ENCODE peak calls at places on chromosomes 7 and 10, in seven cellular contexts. B is heart left ventricle, W is uterus, N is A549, V is gastrocnemius medialis, F is breast epithelium, J is transverse colon. P is an unnamed sample.

GRCh38 chr7:40221836-40222235 is 87.0 kb downstream of the SUGCT start:
- DNase-seq in B (no peak), W (no peak), N (no peak), V (no peak), F (no peak), J (no peak), P (no peak)

GRCh38 chr10:110584006-110584405 is 16.5 kb downstream of the SMC3 start:
- DNase-seq in B (no peak), W (no peak), N (no peak), V (no peak), F (no peak), J (no peak), P (no peak)

GRCh38 chr10:102555781-102556328 is 52.1 kb downstream of the SUFU start:
- DNase-seq in B (no peak), W (no peak), N (no peak), V (peak), F (no peak), J (no peak), P (no peak)

GRCh38 chr10:52525761-52526160 is 211.7 kb downstream of the DKK1 start:
- DNase-seq in B (no peak), W (no peak), N (no peak), V (no peak), F (no peak), J (no peak), P (no peak)

GRCh38 chr7:2666588-2667250 is 21.3 kb upstream of the AMZ1 start:
- DNase-seq in B (no peak), W (no peak), N (no peak), V (no peak), F (no peak), J (no peak), P (no peak)

GRCh38 chr10:3263747-3264146 is 91.2 kb upstream of the PITRM1 start:
- DNase-seq in B (no peak), W (no peak), N (no peak), V (no peak), F (no peak), J (no peak), P (no peak)

GRCh38 chr10:77925795-77926565 is 575 bp downstream of the DLG5 start:
- DNase-seq in B (peak), W (peak), N (no peak), V (peak), F (peak), J (peak), P (no peak)

GRCh38 chr7:74231232-74231590 is 21.4 kb downstream of the LAT2 start:
- DNase-seq in B (no peak), W (no peak), N (no peak), V (no peak), F (no peak), J (peak), P (no peak)

GRCh38 chr10:5640036-5640435 is 26.4 kb downstream of the ASB13 start:
- DNase-seq in B (no peak), W (no peak), N (no peak), V (no peak), F (no peak), J (no peak), P (no peak)

GRCh38 chr10:26556756-26557640 is 118.9 kb downstream of the APBB1IP start:
- DNase-seq in B (no peak), W (no peak), N (peak), V (no peak), F (no peak), J (no peak), P (no peak)

GRCh38 chr10:22442468-22442867 is 97.2 kb downstream of the SPAG6 start:
- DNase-seq in B (no peak), W (no peak), N (no peak), V (no peak), F (no peak), J (no peak), P (no peak)

GRCh38 chr7:117092801-117093200 is 139.5 kb downstream of the ST7 start:
- DNase-seq in B (no peak), W (no peak), N (no peak), V (no peak), F (no peak), J (no peak), P (no peak)

GRCh38 chr7:41199136-41199535 is 503.8 kb downstream of the INHBA start:
- DNase-seq in B (no peak), W (no peak), N (no peak), V (no peak), F (no peak), J (no peak), P (no peak)

GRCh38 chr7:45978010-45978681 is 57.1 kb upstream of the IGFBP3 start:
- DNase-seq in B (no peak), W (peak), N (peak), V (no peak), F (peak), J (no peak), P (no peak)

GRCh38 chr7:22566176-22566575 is 66.2 kb upstream of the STEAP1B start:
- DNase-seq in B (no peak), W (no peak), N (no peak), V (no peak), F (no peak), J (no peak), P (no peak)

GRCh38 chr10:112265745-112266144 is 17.5 kb upstream of the TECTB start:
- DNase-seq in B (no peak), W (no peak), N (no peak), V (no peak), F (no peak), J (no peak), P (no peak)

GRCh38 chr10:36675458-36675880 is 449.9 kb upstream of the ANKRD30A start:
- DNase-seq in B (no peak), W (no peak), N (no peak), V (no peak), F (no peak), J (no peak), P (no peak)

GRCh38 chr7:103445228-103446020 is 583 bp downstream of the SLC26A5 start:
- DNase-seq in B (peak), W (no peak), N (no peak), V (no peak), F (no peak), J (no peak), P (no peak)

GRCh38 chr10:78944658-78945333 is 124.0 kb upstream of the ZMIZ1 start:
- DNase-seq in B (peak), W (peak), N (no peak), V (peak), F (peak), J (peak), P (no peak)

DNA sequence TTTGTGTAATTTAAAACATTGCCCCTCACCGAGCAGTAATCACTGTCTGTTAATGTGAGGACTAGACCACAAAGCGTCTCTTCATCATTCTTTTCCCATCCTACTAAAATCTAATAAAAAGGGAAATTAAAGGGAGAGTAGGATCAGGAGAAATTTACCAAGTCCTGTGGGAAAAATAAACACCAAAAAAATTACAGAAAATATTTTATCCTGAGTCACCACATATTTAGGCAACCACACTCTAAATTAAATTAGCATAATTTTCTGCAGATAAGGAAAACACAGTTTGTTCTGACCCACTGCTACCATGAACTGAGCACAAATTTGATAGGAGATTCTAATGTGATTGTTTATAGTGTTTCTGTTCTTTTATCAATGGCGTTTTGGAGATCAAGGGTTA is 49.3 kb downstream of the CCDC6 start:
- DNase-seq in B (no peak), W (no peak), N (no peak), V (no peak), F (no peak), J (no peak), P (no peak)
- TF ChIP-seq CTCF in B (no peak), W (no peak), N (no peak), V (no peak), F (no peak), J (no peak), P (no peak)

GRCh38 chr7:151017370-151017952 is 6.8 kb downstream of the ATG9B start:
- DNase-seq in B (no peak), W (no peak), N (no peak), V (no peak), F (no peak), J (no peak), P (no peak)

GRCh38 chr7:151018421-151019129 is 5.7 kb downstream of the ATG9B start:
- DNase-seq in B (no peak), W (no peak), N (no peak), V (no peak), F (no peak), J (no peak), P (no peak)

GRCh38 chr7:151016942-151017341 is 7.4 kb downstream of the ATG9B start:
- DNase-seq in B (no peak), W (no peak), N (no peak), V (no peak), F (no peak), J (no peak), P (no peak)

GRCh38 chr7:151019130-151019447 is 5.2 kb downstream of the ATG9B start:
- DNase-seq in B (no peak), W (no peak), N (no peak), V (no peak), F (no peak), J (no peak), P (no peak)

DNA sequence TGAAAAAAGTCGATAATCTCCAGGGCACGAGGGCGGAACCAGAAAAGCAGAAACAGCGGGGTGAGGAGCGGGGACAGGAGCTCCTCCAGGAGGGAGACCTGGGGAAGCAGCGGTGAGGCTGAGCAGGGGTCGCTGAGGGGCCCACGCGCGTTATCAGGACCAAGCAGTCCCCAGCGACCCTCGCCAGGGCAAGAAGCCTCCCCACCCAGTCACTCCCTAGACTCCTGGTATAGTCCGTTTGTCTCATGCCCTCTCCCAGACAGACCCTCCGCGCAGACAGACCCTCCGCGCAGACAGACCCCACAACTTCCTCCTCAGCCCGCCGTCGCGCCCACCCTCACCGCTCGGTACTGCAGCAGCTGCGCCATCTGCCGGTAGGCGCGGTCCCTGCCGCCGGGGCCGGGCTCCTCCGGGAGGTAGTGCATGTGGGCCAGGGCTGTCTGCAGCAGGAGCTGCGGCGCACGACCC is 6.3 kb downstream of the ATG9B start:
- DNase-seq in B (peak), W (peak), N (peak), V (no peak), F (peak), J (peak), P (no peak)
- TF ChIP-seq POLR2A in B (no peak), W (no peak), N (no peak), V (no peak), F (no peak), J (no peak), P (no peak)

DNA sequence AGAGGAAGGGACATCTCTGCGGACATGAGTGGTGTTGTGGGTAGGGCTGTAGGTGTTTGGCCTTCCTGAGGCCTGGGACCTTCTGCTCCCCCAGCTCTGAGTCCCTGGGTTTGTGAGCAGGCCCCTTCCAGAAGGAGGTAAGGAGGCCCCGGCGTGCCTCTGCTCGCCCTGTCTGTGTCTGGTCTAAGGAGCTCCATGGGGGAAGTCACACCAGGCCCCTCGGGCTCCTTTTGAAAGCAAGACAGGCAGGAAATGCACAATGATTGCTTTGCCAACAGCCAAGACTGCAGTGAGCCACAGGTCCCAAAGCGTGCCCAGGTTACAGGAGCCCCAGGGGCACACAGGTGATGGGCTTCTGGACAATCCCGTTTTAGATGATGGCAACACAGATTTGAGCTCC is 89.5 kb downstream of the FAM53B start:
- DNase-seq in B (peak), W (no peak), N (no peak), V (no peak), F (peak), J (no peak), P (no peak)
- H3K27ac ChIP-seq in B (peak), W (peak), N (no peak), V (peak), F (peak), J (no peak), P (peak)

GRCh38 chr10:108039821-108040584 is 875.5 kb upstream of the SORCS1 start:
- DNase-seq in B (no peak), W (no peak), N (no peak), V (no peak), F (no peak), J (no peak), P (no peak)
- TF ChIP-seq CTCF in B (no peak), W (no peak), N (no peak), V (no peak), F (no peak), J (no peak), P (no peak)

GRCh38 chr7:100887955-100888481 is 1.5 kb downstream of the UFSP1 start:
- DNase-seq in B (peak), W (no peak), N (no peak), V (no peak), F (no peak), J (no peak), P (no peak)
- TF ChIP-seq POLR2A in B (no peak), W (no peak), N (peak), V (no peak), F (no peak), J (no peak), P (no peak)